ENCODE peak calls at places on chromosome 9, in four cellular contexts. N is PC-3, D is NCI-H524, U is vagina. K is an unnamed sample.

GRCh38 chr9:92094655-92095054 is 20.6 kb downstream of the SPTLC1 start:
- DNase-seq in N (peak; percentile 5), D (no peak), U (no peak), K (no peak)

GRCh38 chr9:98502311-98502975 is 206.3 kb downstream of the GABBR2 start:
- DNase-seq in N (no peak), D (no peak), U (peak; percentile 70), K (no peak)

GRCh38 chr9:81631213-81631745 is 58.1 kb downstream of the TLE1 start:
- DNase-seq in N (no peak), D (no peak), U (no peak), K (no peak)

GRCh38 chr9:130927995-130928900 is 10.8 kb downstream of the FIBCD1 start:
- DNase-seq in N (peak; percentile 92), D (peak; percentile 43), U (no peak), K (peak; percentile 85)

GRCh38 chr9:22216730-22217160 is 207.6 kb upstream of the CDKN2B start:
- DNase-seq in N (peak; percentile 51), D (no peak), U (no peak), K (no peak)

GRCh38 chr9:31542384-31543055 is 841.9 kb upstream of the ACO1 start:
- DNase-seq in N (no peak), D (peak; percentile 17), U (no peak), K (peak; percentile 54)

GRCh38 chr9:115262477-115262876 is 144.5 kb upstream of the TNC start:
- DNase-seq in N (peak; percentile 99), D (peak; percentile 99), U (no peak), K (peak; percentile 100)

GRCh38 chr9:133956520-133957076 is 35.5 kb downstream of the VAV2 start:
- DNase-seq in N (no peak), D (no peak), U (no peak), K (no peak)

GRCh38 chr9:36479086-36479485 is 79.0 kb upstream of the RNF38 start:
- DNase-seq in N (no peak), D (peak; percentile 60), U (no peak), K (no peak)

GRCh38 chr9:18379073-18379811 is 94.7 kb upstream of the ADAMTSL1 start:
- DNase-seq in N (peak; percentile 80), D (no peak), U (no peak), K (peak; percentile 96)

GRCh38 chr9:134491856-134492255 is 149.7 kb upstream of the COL5A1 start:
- DNase-seq in N (no peak), D (no peak), U (no peak), K (no peak)

GRCh38 chr9:128108784-128109709 is 18.5 kb downstream of the PTGES2 start:
- DNase-seq in N (no peak), D (no peak), U (no peak), K (no peak)

GRCh38 chr9:11064853-11065252 is 452.1 kb upstream of the PTPRD start:
- DNase-seq in N (no peak), D (no peak), U (no peak), K (no peak)

GRCh38 chr9:4579011-4579410 is 83.1 kb upstream of the PLPP6 start:
- DNase-seq in N (no peak), D (peak; percentile 50), U (no peak), K (no peak)

GRCh38 chr9:4106744-4107143 is 193.1 kb downstream of the GLIS3 start:
- DNase-seq in N (no peak), D (peak; percentile 41), U (no peak), K (peak; percentile 33)

GRCh38 chr9:113238859-113239231 is 17.5 kb downstream of the SLC31A1 start:
- DNase-seq in N (no peak), D (no peak), U (no peak), K (no peak)

GRCh38 chr9:90927496-90927895 is 125.9 kb downstream of the SYK start:
- DNase-seq in N (peak; percentile 22), D (no peak), U (no peak), K (peak; percentile 65)

GRCh38 chr9:137048655-137049543 is 2.9 kb upstream of the NPDC1 start:
- DNase-seq in N (peak; percentile 19), D (peak; percentile 37), U (no peak), K (no peak)

GRCh38 chr9:133944746-133945135 is 47.4 kb downstream of the VAV2 start:
- DNase-seq in N (peak; percentile 84), D (no peak), U (no peak), K (peak; percentile 74)

GRCh38 chr9:90547896-90548295 is 94.7 kb downstream of the DIRAS2 start:
- DNase-seq in N (peak; percentile 5), D (peak; percentile 12), U (no peak), K (peak; percentile 1)

GRCh38 chr9:136700309-136700708 is 12.1 kb upstream of the DIPK1B start:
- DNase-seq in N (peak; percentile 39), D (no peak), U (no peak), K (no peak)

GRCh38 chr9:101366038-101366756 is 18.6 kb downstream of the BAAT start:
- DNase-seq in N (no peak), D (no peak), U (no peak), K (no peak)

GRCh38 chr9:114525505-114525904 is 20.2 kb upstream of the WHRN start:
- DNase-seq in N (peak; percentile 83), D (no peak), U (no peak), K (peak; percentile 56)

GRCh38 chr9:136119259-136120118 is 814 bp upstream of the TMEM250 start:
- DNase-seq in N (peak; percentile 13), D (peak; percentile 56), U (no peak), K (no peak)

GRCh38 chr9:2622361-2623045 is 916 bp downstream of the VLDLR start:
- DNase-seq in N (no peak), D (peak; percentile 41), U (no peak), K (peak; percentile 13)

GRCh38 chr9:91915524-91916266 is 34.3 kb downstream of the ROR2 start:
- DNase-seq in N (no peak), D (no peak), U (no peak), K (no peak)

GRCh38 chr9:134945509-134946275 is 28.0 kb upstream of the FCN1 start:
- DNase-seq in N (no peak), D (peak; percentile 95), U (no peak), K (no peak)

GRCh38 chr9:126301985-126302603 is 24.5 kb upstream of the MVB12B start:
- DNase-seq in N (peak; percentile 74), D (peak; percentile 78), U (peak; percentile 81), K (peak; percentile 35)

GRCh38 chr9:111730937-111731567 is 63.7 kb downstream of the SHOC1 start:
- DNase-seq in N (peak; percentile 54), D (no peak), U (no peak), K (peak; percentile 74)

GRCh38 chr9:124800306-124801259 is 23.6 kb downstream of the OLFML2A start:
- DNase-seq in N (no peak), D (no peak), U (no peak), K (peak; percentile 52)

GRCh38 chr9:93908591-93909241 is 46.4 kb downstream of the BARX1 start:
- DNase-seq in N (no peak), D (peak; percentile 17), U (no peak), K (no peak)

GRCh38 chr9:7117676-7118561 is 360.1 kb downstream of the KDM4C start:
- DNase-seq in N (peak; percentile 41), D (no peak), U (no peak), K (peak; percentile 71)

K was measured in foreskin keratinocyte.